ENCODE peak calls at places on chromosome 4, in nine cellular contexts. R is ascending aorta, Q is GM23338, E is K562, G is upper lobe of right lung, T is IMR-90, B is cardiac muscle cell, Y is mesendoderm, X is GM23248. L is an unnamed sample.

GRCh38 chr4:129545599-129546278 is 449.8 kb downstream of the C4orf33 start:
- DNase-seq in R (no peak), Q (no peak), E (no peak), G (peak), T (no peak), B (peak), Y (no peak), X (no peak), L (peak)

GRCh38 chr4:76950846-76951321 is 1.3 kb downstream of the SEPTIN11 start:
- DNase-seq in R (no peak), Q (peak), E (peak), G (no peak), T (peak), B (peak), Y (peak), X (peak), L (peak)

GRCh38 chr4:55444822-55445221 is 49.1 kb downstream of the TMEM165 start:
- DNase-seq in R (no peak), Q (no peak), E (peak), G (no peak), T (peak), B (peak), Y (peak), X (peak), L (no peak)

GRCh38 chr4:146647615-146648383 is 9.1 kb downstream of the POU4F2 start:
- DNase-seq in R (no peak), Q (peak), E (no peak), G (no peak), T (no peak), B (no peak), Y (peak), X (peak), L (no peak)

GRCh38 chr4:71941001-71941400 is 90.8 kb upstream of the NPFFR2 start:
- DNase-seq in R (no peak), Q (peak), E (peak), G (no peak), T (peak), B (peak), Y (peak), X (peak), L (no peak)

GRCh38 chr4:57190651-57191481 is 80.7 kb upstream of the IGFBP7 start:
- DNase-seq in R (no peak), Q (peak), E (peak), G (no peak), T (peak), B (peak), Y (peak), X (peak), L (no peak)

GRCh38 chr4:3293410-3294391 is 880 bp downstream of the RGS12 start:
- DNase-seq in R (no peak), Q (no peak), E (no peak), G (peak), T (no peak), B (no peak), Y (peak), X (peak), L (no peak)

GRCh38 chr4:110005461-110006056 is 92.9 kb downstream of the EGF start:
- DNase-seq in R (no peak), Q (peak), E (peak), G (no peak), T (peak), B (peak), Y (peak), X (peak), L (no peak)

GRCh38 chr4:87806520-87806919 is 7.2 kb downstream of the IBSP start:
- DNase-seq in R (no peak), Q (no peak), E (no peak), G (no peak), T (peak), B (peak), Y (no peak), X (peak), L (no peak)

GRCh38 chr4:173332021-173332487 is 2.1 kb downstream of the HMGB2 start:
- DNase-seq in R (no peak), Q (no peak), E (no peak), G (no peak), T (peak), B (peak), Y (no peak), X (peak), L (no peak)

GRCh38 chr4:37243061-37243460 is 1.5 kb upstream of the NWD2 start:
- DNase-seq in R (no peak), Q (peak), E (no peak), G (no peak), T (no peak), B (no peak), Y (peak), X (no peak), L (no peak)

GRCh38 chr4:126533176-126533575 is 1099.6 kb upstream of the INTU start:
- DNase-seq in R (no peak), Q (no peak), E (no peak), G (no peak), T (peak), B (peak), Y (no peak), X (peak), L (no peak)

GRCh38 chr4:75289843-75290616 is 224.2 kb downstream of the RCHY1 start:
- DNase-seq in R (no peak), Q (peak), E (peak), G (no peak), T (no peak), B (peak), Y (peak), X (peak), L (no peak)

GRCh38 chr4:143482753-143483362 is 30.6 kb upstream of the SMARCA5 start:
- DNase-seq in R (no peak), Q (peak), E (peak), G (no peak), T (peak), B (peak), Y (peak), X (peak), L (no peak)

GRCh38 chr4:152351080-152351479 is 184.8 kb downstream of the FBXW7 start:
- DNase-seq in R (no peak), Q (no peak), E (no peak), G (no peak), T (no peak), B (no peak), Y (no peak), X (no peak), L (no peak)
- H3K4me3 ChIP-seq in R (peak), Q (no peak), E (no peak), G (peak), T (no peak), B (no peak), Y (no peak), X (peak), L (peak)

GRCh38 chr4:44804301-44804700 is 77.9 kb upstream of the GNPDA2 start:
- DNase-seq in R (no peak), Q (no peak), E (no peak), G (no peak), T (no peak), B (no peak), Y (no peak), X (no peak), L (no peak)
- H3K27ac ChIP-seq in R (no peak), Q (no peak), E (no peak), G (no peak), T (no peak), B (no peak), Y (no peak), X (no peak), L (no peak)

GRCh38 chr4:159051245-159052071 is 51.4 kb upstream of the RAPGEF2 start:
- DNase-seq in R (no peak), Q (peak), E (no peak), G (no peak), T (no peak), B (peak), Y (peak), X (no peak), L (no peak)
- H3K4me3 ChIP-seq in R (no peak), Q (no peak), E (no peak), G (no peak), T (no peak), B (no peak), Y (no peak), X (no peak), L (no peak)

DNA sequence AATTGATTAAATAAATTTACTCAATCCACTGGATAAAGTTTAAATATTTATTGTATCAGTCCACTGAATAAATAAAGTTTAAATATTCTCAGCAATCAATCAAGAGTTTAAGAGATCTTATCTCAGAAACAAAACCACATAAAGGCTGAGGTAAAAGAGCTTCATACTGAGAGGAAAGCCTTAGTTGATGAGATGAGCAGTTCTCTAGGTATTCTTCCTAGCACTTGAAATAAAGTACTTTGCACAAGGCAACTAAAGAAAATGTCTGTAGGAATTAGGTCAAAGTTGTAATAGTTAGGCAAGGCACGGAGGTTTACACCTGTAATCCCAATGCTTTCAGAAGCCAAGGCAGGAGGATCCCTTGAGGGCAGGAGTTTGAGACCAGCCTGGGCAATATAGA is 63.5 kb downstream of the UCHL1 start:
- DNase-seq in R (no peak), Q (no peak), E (no peak), G (no peak), T (no peak), B (no peak), Y (no peak), X (no peak), L (no peak)
- H3K27ac ChIP-seq in R (no peak), Q (no peak), E (no peak), G (no peak), T (no peak), B (no peak), Y (no peak), X (no peak), L (no peak)

DNA sequence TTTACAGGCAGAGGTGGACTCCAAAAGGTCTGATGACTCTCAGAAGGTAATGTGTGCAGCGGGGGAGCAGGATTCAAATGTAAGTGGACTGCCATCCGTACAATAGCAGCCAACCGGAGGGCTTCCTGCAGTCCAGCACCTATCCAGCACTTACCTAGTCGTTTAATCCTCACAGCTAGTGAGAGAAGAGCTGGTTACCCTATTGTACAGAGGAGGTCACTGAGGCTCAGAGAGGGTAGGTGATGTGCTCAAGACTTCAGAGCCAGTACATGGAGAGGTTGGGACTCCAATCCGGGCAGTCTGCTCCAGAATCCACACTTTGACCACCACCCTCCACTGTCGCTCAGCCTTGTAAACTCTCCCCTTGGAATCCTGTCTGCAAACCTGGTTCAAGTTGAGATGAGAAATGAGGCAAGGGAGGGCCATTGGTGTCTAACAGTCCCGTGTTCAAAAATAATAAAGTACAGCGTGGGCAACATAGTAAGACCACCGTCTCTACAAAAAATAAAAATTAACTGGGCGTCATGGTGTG is 22.5 kb upstream of the JAKMIP1 start:
- DNase-seq in R (no peak), Q (peak), E (no peak), G (no peak), T (no peak), B (peak), Y (peak), X (no peak), L (no peak)
- H3K4me3 ChIP-seq in R (no peak), Q (peak), E (no peak), G (no peak), T (no peak), B (no peak), Y (no peak), X (no peak), L (no peak)

GRCh38 chr4:119286377-119287002 is 35.4 kb downstream of the FABP2 start:
- DNase-seq in R (no peak), Q (peak), E (peak), G (no peak), T (peak), B (peak), Y (peak), X (peak), L (peak)

GRCh38 chr4:119281374-119281773 is 40.6 kb downstream of the FABP2 start:
- DNase-seq in R (no peak), Q (no peak), E (no peak), G (no peak), T (no peak), B (peak), Y (no peak), X (no peak), L (no peak)

GRCh38 chr4:119289313-119289712 is 32.6 kb downstream of the FABP2 start:
- DNase-seq in R (no peak), Q (no peak), E (no peak), G (no peak), T (no peak), B (no peak), Y (no peak), X (no peak), L (no peak)

GRCh38 chr4:119290598-119290997 is 31.3 kb downstream of the FABP2 start:
- DNase-seq in R (no peak), Q (no peak), E (no peak), G (no peak), T (no peak), B (no peak), Y (no peak), X (no peak), L (no peak)

DNA sequence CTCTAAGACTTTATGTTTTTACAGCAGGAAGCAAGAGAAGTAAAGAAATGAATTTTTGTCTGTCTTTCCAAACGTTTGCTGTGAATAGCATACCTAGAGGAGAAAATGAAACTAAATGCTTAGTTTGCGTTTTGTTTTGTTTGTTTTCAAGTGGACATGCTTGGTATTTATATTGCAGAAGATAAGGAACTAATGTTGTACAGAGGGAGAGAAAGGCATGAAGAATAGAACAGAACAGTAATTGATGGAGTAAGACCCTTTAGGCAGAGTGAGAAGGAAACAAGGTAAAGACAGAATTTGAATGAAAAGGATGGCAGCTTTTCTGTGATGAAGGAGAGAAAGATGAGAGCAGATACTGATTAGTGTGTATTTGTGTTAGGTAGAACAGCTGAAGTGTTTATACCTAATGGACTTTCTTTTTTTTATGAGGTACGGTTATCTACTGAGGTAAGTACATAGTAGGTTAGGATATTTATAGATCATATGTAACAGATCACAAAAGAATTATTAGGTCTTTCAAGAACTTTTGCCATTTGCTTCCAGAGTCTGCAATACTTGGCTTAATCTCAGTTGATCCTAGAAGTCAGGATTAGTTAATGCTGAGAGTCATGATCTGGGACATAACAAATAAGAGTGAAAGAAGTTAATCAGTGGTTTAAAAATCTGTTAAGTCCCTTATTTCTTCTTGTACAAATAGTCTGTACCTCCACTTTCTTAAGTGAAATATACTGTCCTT is 36.9 kb downstream of the FABP2 start:
- DNase-seq in R (no peak), Q (no peak), E (no peak), G (no peak), T (peak), B (peak), Y (no peak), X (peak), L (no peak)
- H3K27ac ChIP-seq in R (peak), Q (no peak), E (no peak), G (peak), T (peak), B (peak), Y (no peak), X (peak), L (no peak)

DNA sequence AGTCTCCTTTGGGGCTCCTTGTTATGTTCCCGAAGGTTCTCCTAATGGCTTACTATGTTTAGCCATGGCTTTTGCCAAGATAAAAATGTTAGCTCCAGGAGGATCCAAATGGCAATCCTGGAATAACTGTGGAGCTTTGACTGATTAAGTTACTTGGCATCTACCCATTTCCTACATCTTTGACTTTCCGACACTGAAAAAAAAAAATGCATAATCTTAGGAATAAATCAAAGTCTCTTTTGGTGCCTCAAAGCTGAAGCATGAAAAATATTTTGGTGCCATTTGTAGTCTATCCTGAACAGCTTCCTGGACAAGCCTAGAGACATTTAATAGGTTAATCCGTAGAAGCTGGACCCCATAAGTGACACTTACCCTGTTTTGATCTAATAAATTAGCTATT is 191.7 kb downstream of the PALLD start:
- DNase-seq in R (no peak), Q (no peak), E (no peak), G (no peak), T (no peak), B (no peak), Y (no peak), X (no peak), L (no peak)
- H3K4me3 ChIP-seq in R (no peak), Q (no peak), E (no peak), G (no peak), T (no peak), B (no peak), Y (no peak), X (no peak), L (no peak)

GRCh38 chr4:80308466-80308822 is 27.1 kb upstream of the CFAP299 start:
- DNase-seq in R (no peak), Q (peak), E (no peak), G (no peak), T (no peak), B (no peak), Y (no peak), X (peak), L (no peak)
- H3K27ac ChIP-seq in R (no peak), Q (no peak), E (no peak), G (no peak), T (peak), B (no peak), Y (no peak), X (peak), L (no peak)

DNA sequence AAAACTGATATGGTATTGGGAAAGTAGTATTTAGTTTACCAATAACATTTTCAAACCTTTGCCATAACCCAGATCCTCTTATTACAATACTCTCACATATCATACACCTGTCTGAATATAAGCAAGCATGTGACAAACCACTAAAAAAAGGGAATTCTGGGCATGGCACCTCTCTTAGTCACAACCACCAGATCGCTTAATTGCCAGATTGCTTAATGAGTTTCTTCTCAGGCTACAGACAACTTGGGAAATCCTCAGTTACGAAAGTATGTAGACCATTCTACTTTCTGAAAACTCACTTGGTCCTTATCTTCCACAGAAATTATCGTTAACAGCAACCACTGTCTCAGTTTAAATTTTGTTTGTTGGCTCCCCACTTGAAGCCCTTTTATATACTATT is 2.1 kb downstream of the NAF1 start:
- DNase-seq in R (no peak), Q (no peak), E (peak), G (no peak), T (no peak), B (peak), Y (no peak), X (peak), L (no peak)
- H3K4me3 ChIP-seq in R (peak), Q (peak), E (peak), G (peak), T (no peak), B (peak), Y (no peak), X (peak), L (no peak)

DNA sequence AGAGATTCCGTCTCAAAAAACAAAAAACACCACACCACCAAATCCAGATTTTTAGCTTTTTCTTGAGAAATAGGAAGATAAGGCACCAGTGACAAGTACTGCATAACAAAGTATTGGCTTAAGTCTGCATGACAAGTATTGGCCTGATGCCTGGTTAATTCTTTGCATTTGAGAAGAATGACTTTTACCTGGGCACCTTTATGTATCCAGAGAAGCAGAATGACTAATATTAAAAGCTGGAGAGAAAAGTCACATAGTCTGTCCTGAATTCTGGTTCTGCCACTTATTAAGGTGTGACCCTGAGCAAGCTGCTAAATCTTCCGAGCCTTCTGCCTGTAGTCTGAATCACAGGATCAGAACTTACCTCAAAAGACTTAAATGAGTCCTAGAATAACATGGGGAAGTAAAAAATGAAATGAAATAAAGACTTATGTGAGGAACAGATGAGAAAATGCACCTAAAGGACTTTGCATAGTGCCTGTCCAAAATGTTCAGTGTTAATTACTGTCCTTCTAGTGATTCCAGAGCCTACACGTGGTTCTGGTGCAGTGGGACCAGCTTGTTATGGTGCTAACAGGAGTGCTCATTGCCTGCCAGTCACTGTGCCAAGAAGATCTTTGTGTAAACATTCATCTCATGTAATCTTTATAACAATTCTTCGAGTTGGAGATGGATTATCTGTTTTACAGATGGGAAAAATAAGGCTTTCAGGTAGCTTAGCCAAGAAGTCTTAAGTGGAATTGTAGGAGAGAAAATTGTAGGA is 31.6 kb downstream of the UGDH start:
- DNase-seq in R (no peak), Q (no peak), E (no peak), G (no peak), T (peak), B (peak), Y (no peak), X (peak), L (no peak)
- H3K27ac ChIP-seq in R (no peak), Q (no peak), E (no peak), G (no peak), T (no peak), B (no peak), Y (no peak), X (no peak), L (no peak)